ENCODE peak calls at places on chromosomes 7 and 10, in eight cellular contexts. B is CD4-positive, alpha-beta T cell; S is GM04504; L is uterus; F is LoVo; N is natural killer cell; W is activated CD8-positive, alpha-beta memory T cell treated with anti-CD3 and anti-CD28 coated beads, Interleukin-2, amount 10 ng/mL, durations not matched to agents 7 days and 5 days; G is GM23248. K is an unnamed sample.

GRCh38 chr10:112628951-112629604 is 182.1 kb downstream of the VTI1A start:
- DNase-seq in B (no peak), S (no peak), L (no peak), F (no peak), N (no peak), W (no peak), G (no peak), K (no peak)

GRCh38 chr10:34049469-34049868 is 715.0 kb upstream of the NRP1 start:
- DNase-seq in B (no peak), S (no peak), L (no peak), F (no peak), N (no peak), W (no peak), G (peak; percentile 13), K (no peak)

GRCh38 chr7:83162402-83163256 is at the start of gene PCLO:
- DNase-seq in B (peak; percentile 28), S (peak; percentile 3), L (peak; percentile 31), F (peak; percentile 94), N (no peak), W (peak; percentile 54), G (peak; percentile 53), K (no peak)

GRCh38 chr10:88428442-88428841 is 154.7 kb downstream of the RNLS start:
- DNase-seq in B (no peak), S (peak; percentile 14), L (no peak), F (peak; percentile 91), N (no peak), W (no peak), G (peak; percentile 67), K (no peak)

GRCh38 chr7:155928583-155929145 is 116.4 kb upstream of the SHH start:
- DNase-seq in B (no peak), S (no peak), L (no peak), F (no peak), N (no peak), W (no peak), G (no peak), K (no peak)

GRCh38 chr7:2542011-2542923 is 13.1 kb downstream of the BRAT1 start:
- DNase-seq in B (no peak), S (no peak), L (no peak), F (no peak), N (no peak), W (no peak), G (no peak), K (no peak)

GRCh38 chr10:121608669-121609190 is 10.5 kb upstream of the FGFR2 start:
- DNase-seq in B (peak; percentile 7), S (no peak), L (no peak), F (peak; percentile 66), N (no peak), W (no peak), G (peak; percentile 53), K (no peak)

GRCh38 chr7:16422100-16422430 is 727 bp upstream of the CRPPA start:
- DNase-seq in B (no peak), S (no peak), L (no peak), F (no peak), N (no peak), W (no peak), G (peak; percentile 34), K (no peak)

GRCh38 chr7:75866497-75867389 is 12.1 kb upstream of the RHBDD2 start:
- DNase-seq in B (peak; percentile 38), S (no peak), L (peak; percentile 41), F (peak; percentile 65), N (peak; percentile 24), W (peak; percentile 67), G (peak; percentile 77), K (peak; percentile 14)

GRCh38 chr10:16854623-16855022 is 37.4 kb upstream of the RSU1 start:
- DNase-seq in B (no peak), S (no peak), L (no peak), F (peak; percentile 7), N (no peak), W (no peak), G (peak; percentile 67), K (no peak)

GRCh38 chr10:102230861-102231356 is 4.8 kb downstream of the ELOVL3 start:
- DNase-seq in B (peak; percentile 47), S (no peak), L (no peak), F (no peak), N (peak; percentile 45), W (peak; percentile 62), G (peak; percentile 59), K (no peak)

GRCh38 chr10:130742936-130743675 is 568.4 kb downstream of the TCERG1L start:
- DNase-seq in B (no peak), S (no peak), L (no peak), F (no peak), N (no peak), W (no peak), G (no peak), K (no peak)

K was measured in T-helper 22 cell.